ENCODE peak calls at places on chromosomes 3 and 15, in five cellular contexts. B is OCI-LY7, U is IMR-90, Q is tibial artery, N is choroid plexus epithelial cell. I is an unnamed sample.

GRCh38 chr3:9553021-9553948 is at the start of gene LHFPL4:
- DNase-seq in B (no peak), U (no peak), Q (no peak), N (no peak), I (no peak)

GRCh38 chr15:70226337-70226980 is 128.7 kb upstream of the TLE3 start:
- DNase-seq in B (no peak), U (no peak), Q (no peak), N (no peak), I (no peak)

GRCh38 chr3:45273681-45274515 is 47.8 kb upstream of the TMEM158 start:
- DNase-seq in B (no peak), U (peak; percentile 49), Q (no peak), N (peak; percentile 2), I (no peak)

GRCh38 chr3:81910244-81910852 is 148.9 kb upstream of the GBE1 start:
- DNase-seq in B (peak; percentile 59), U (peak; percentile 21), Q (no peak), N (peak; percentile 62), I (no peak)

GRCh38 chr3:11211531-11212300 is 57.4 kb downstream of the HRH1 start:
- DNase-seq in B (no peak), U (peak; percentile 46), Q (no peak), N (peak; percentile 57), I (no peak)

GRCh38 chr3:182244222-182244971 is 532.7 kb downstream of the SOX2 start:
- DNase-seq in B (no peak), U (no peak), Q (no peak), N (no peak), I (no peak)

GRCh38 chr15:76868740-76869139 is 36.4 kb downstream of the SCAPER start:
- DNase-seq in B (no peak), U (no peak), Q (no peak), N (no peak), I (no peak)

GRCh38 chr15:69793783-69794451 is 303.8 kb downstream of the TLE3 start:
- DNase-seq in B (no peak), U (no peak), Q (peak; percentile 85), N (no peak), I (no peak)

GRCh38 chr3:127458698-127459097 is 131.8 kb downstream of the TPRA1 start:
- DNase-seq in B (peak; percentile 47), U (no peak), Q (no peak), N (peak; percentile 9), I (no peak)

GRCh38 chr15:45637552-45638033 is 2.8 kb downstream of the SQOR start:
- DNase-seq in B (peak; percentile 53), U (peak; percentile 98), Q (no peak), N (peak; percentile 96), I (peak; percentile 80)

GRCh38 chr15:68553994-68554715 is 24.6 kb upstream of the CORO2B start:
- DNase-seq in B (peak; percentile 81), U (peak; percentile 58), Q (no peak), N (peak; percentile 77), I (no peak)

GRCh38 chr15:40894689-40895308 is 549 bp downstream of the VPS18 start:
- DNase-seq in B (peak; percentile 81), U (peak; percentile 82), Q (no peak), N (peak; percentile 80), I (no peak)

GRCh38 chr3:98817546-98817945 is 54.4 kb downstream of the ST3GAL6 start:
- DNase-seq in B (peak; percentile 69), U (peak; percentile 59), Q (no peak), N (peak; percentile 79), I (no peak)

GRCh38 chr3:112339609-112340008 is 6.7 kb downstream of the CD200 start:
- DNase-seq in B (no peak), U (no peak), Q (no peak), N (no peak), I (no peak)

GRCh38 chr3:100891033-100891432 is 102.2 kb downstream of the ABI3BP start:
- DNase-seq in B (no peak), U (peak; percentile 82), Q (no peak), N (peak; percentile 86), I (no peak)

GRCh38 chr3:170159459-170159858 is 22.1 kb downstream of the PHC3 start:
- DNase-seq in B (no peak), U (no peak), Q (no peak), N (no peak), I (no peak)

GRCh38 chr3:99246010-99246654 is 344.6 kb upstream of the DCBLD2 start:
- DNase-seq in B (no peak), U (peak; percentile 38), Q (no peak), N (peak; percentile 70), I (no peak)

GRCh38 chr3:4983739-4984510 is 4.7 kb downstream of the BHLHE40 start:
- DNase-seq in B (peak; percentile 62), U (peak; percentile 92), Q (peak; percentile 81), N (peak; percentile 88), I (no peak)

GRCh38 chr3:112228786-112229185 is 65.2 kb downstream of the SLC9C1 start:
- DNase-seq in B (no peak), U (no peak), Q (no peak), N (no peak), I (no peak)

GRCh38 chr15:44010114-44010513 is 183.3 kb downstream of the WDR76 start:
- DNase-seq in B (no peak), U (peak; percentile 83), Q (no peak), N (peak; percentile 68), I (no peak)

GRCh38 chr3:52150357-52150756 is 3.9 kb downstream of the POC1A start:
- DNase-seq in B (no peak), U (no peak), Q (no peak), N (no peak), I (no peak)

GRCh38 chr15:40900256-40901052 is 6.2 kb downstream of the VPS18 start:
- DNase-seq in B (no peak), U (no peak), Q (no peak), N (no peak), I (no peak)

GRCh38 chr3:57956119-57956832 is 51.9 kb upstream of the FLNB start:
- DNase-seq in B (no peak), U (peak; percentile 94), Q (no peak), N (peak; percentile 90), I (peak; percentile 85)

GRCh38 chr15:82851331-82851850 is 42.0 kb downstream of the WHAMM start:
- DNase-seq in B (no peak), U (no peak), Q (no peak), N (no peak), I (no peak)

DNA sequence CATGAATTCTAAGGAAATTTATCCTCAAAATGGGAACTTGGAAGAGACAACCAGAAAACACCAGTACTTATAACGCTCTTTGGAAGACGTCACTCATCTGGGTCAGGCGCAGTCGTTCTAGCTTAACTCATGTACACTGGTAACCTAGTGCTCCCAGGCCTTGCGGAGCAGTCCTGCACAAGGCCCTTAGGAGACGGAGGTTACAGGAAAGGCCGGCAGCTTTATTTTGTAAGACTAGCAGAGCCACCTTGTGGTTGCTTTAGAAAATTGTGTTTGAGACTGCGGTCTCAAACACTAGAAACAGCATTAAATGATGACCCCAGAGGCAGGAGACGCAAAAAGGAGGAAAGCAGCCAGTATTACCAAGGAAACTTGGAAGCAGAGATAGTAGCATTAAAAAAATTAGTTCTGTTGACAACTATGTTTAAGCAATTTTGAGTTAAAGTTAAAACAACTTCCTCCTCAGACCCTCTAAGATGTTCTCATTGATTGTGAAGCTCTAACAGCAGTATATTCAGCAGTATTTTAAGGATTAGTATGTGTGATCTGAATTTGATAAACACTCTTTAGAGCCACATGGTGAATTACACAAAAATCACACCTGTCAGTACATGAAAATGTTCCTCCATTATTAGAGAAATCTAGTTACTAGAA is 141.9 kb upstream of the C2CD4B start:
- DNase-seq in B (peak; percentile 52), U (peak; percentile 67), Q (no peak), N (peak; percentile 84), I (peak; percentile 16)
- TF ChIP-seq CTCF in B (peak; percentile 85), U (peak; percentile 62), Q (peak; percentile 70), N (peak; percentile 74), I (peak; percentile 40)

DNA sequence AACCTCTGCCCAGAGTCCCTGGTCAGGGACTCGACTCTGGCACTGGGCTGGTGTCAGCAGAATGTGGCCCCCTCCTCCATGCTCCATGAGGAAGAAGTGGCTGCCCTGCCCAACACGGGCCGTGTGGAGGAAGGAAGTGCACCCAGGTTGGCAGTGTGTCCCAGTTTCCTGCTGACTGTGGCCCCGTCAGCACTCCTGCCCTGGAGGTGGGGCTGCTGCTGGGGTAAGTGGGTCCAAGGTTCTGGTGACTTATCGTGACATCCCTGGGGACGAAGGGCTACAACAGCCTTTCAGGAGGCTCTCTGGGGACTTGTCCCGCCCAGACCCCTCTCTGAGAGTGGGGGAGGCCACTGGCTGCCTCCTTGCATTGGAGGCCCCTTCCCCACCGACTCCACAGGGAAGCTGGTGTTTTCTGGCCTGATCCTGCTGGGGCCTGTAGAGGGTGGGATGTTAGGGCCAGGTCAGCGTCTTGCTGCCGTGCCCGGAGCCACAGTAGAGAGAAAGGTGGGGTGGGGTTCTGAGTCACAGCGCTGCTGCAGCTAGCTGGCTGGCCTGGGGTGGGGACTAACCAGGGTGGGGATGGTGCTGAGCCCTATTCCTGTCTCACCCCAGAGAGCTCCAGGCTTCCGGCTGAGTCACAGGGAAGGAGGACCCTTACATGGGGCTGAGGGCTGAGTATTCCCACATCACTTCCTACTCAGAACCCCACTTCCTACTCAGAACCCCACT is 10.5 kb downstream of the SEMA4B start:
- DNase-seq in B (no peak), U (peak; percentile 67), Q (no peak), N (peak; percentile 25), I (no peak)
- H3K4me3 ChIP-seq in B (no peak overlapping the region), U (no peak overlapping the region), Q (no peak overlapping the region), N (no peak overlapping the region), I (no peak overlapping the region)

DNA sequence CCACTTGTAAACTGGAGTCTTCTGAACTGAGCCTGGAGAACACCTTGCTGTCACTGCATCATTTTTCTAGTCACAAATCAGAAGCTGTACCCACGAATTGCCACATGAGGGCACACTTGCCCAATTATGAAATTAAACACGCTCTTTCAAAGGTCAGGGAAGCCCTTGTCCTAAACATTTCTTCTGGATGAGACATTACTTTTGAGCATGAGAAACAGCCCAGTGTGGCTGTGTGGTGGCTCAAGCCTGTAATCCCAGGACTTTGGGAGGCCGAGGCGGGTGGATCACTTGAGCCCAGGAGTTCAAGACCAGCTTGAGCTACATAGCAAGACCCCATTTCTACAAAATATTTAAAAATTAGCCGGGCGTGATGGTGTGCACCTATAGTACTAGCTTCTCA is 27.5 kb upstream of the CFAP161 start:
- DNase-seq in B (peak; percentile 54), U (peak; percentile 87), Q (no peak), N (peak; percentile 89), I (peak; percentile 42)
- TF ChIP-seq CTCF in B (peak; percentile 85), U (peak; percentile 90), Q (peak; percentile 68), N (peak; percentile 84), I (peak; percentile 65)

GRCh38 chr3:18440053-18440768 is 15.1 kb upstream of the SATB1 start:
- DNase-seq in B (peak; percentile 34), U (peak; percentile 17), Q (no peak), N (no peak), I (no peak)
- H3K4me3 ChIP-seq in B (peak overlapping the region; percentile 51), U (no peak overlapping the region), Q (no peak overlapping the region), N (no peak overlapping the region), I (no peak overlapping the region)

I was measured in AG04449.